ENCODE peak calls at places on chromosomes 12 and 14, in ten cellular contexts. One of them, this sample, is unnamed.
A peak's percentile ranks its signal among the peaks of the same experiment; 100 is the strongest.

GRCh38 chr12:116123511-116124258 is 153.8 kb downstream of the MED13L start:
- DNase-seq in A549: peak; percentile 35
- DNase-seq in SIG-M5: peak; percentile 26
- DNase-seq in HL-60: peak; percentile 13
- DNase-seq in GM23248: peak; percentile 64
- DNase-seq in left ventricle myocardium inferior: no peak
- DNase-seq in foreskin fibroblast: peak; percentile 77
- DNase-seq in EH: peak; percentile 74
- DNase-seq in left cardiac atrium: no peak
- DNase-seq in activated B cell treated with CpG ODN at 0.5 μM for 24 hours: peak; percentile 22
- DNase-seq in this sample: peak; percentile 82

GRCh38 chr12:15818418-15818817 is 29.2 kb upstream of the EPS8 start:
- DNase-seq in GM23248: no peak
- DNase-seq in left cardiac atrium: no peak
- DNase-seq in activated B cell treated with CpG ODN at 0.5 μM for 24 hours: no peak
- DNase-seq in foreskin fibroblast: no peak
- DNase-seq in SIG-M5: no peak
- DNase-seq in left ventricle myocardium inferior: no peak
- DNase-seq in A549: no peak
- DNase-seq in EH: no peak
- DNase-seq in HL-60: no peak
- DNase-seq in this sample: no peak

GRCh38 chr14:21913759-21914158 is 240.1 kb upstream of the OR4E1 start:
- DNase-seq in left ventricle myocardium inferior: no peak
- DNase-seq in A549: peak; percentile 93
- DNase-seq in SIG-M5: no peak
- DNase-seq in left cardiac atrium: peak; percentile 39
- DNase-seq in GM23248: peak; percentile 66
- DNase-seq in activated B cell treated with CpG ODN at 0.5 μM for 24 hours: peak; percentile 20
- DNase-seq in foreskin fibroblast: peak; percentile 1
- DNase-seq in EH: peak; percentile 6
- DNase-seq in HL-60: peak; percentile 23
- DNase-seq in this sample: peak; percentile 39

GRCh38 chr14:55122441-55122986 is 6.5 kb upstream of the LGALS3 start:
- DNase-seq in activated B cell treated with CpG ODN at 0.5 μM for 24 hours: no peak
- DNase-seq in HL-60: no peak
- DNase-seq in SIG-M5: no peak
- DNase-seq in left ventricle myocardium inferior: peak; percentile 76
- DNase-seq in A549: no peak
- DNase-seq in foreskin fibroblast: peak; percentile 57
- DNase-seq in left cardiac atrium: peak; percentile 67
- DNase-seq in GM23248: no peak
- DNase-seq in EH: peak; percentile 44
- DNase-seq in this sample: no peak

GRCh38 chr14:66999978-67000377 is 189.3 kb upstream of the GARIN2 start:
- DNase-seq in EH: no peak
- DNase-seq in activated B cell treated with CpG ODN at 0.5 μM for 24 hours: no peak
- DNase-seq in SIG-M5: no peak
- DNase-seq in GM23248: no peak
- DNase-seq in left cardiac atrium: no peak
- DNase-seq in HL-60: no peak
- DNase-seq in A549: no peak
- DNase-seq in left ventricle myocardium inferior: no peak
- DNase-seq in foreskin fibroblast: no peak
- DNase-seq in this sample: no peak

GRCh38 chr12:72296389-72296788 is 24.2 kb downstream of the TRHDE start:
- DNase-seq in HL-60: no peak
- DNase-seq in EH: peak; percentile 84
- DNase-seq in left cardiac atrium: no peak
- DNase-seq in GM23248: peak; percentile 47
- DNase-seq in SIG-M5: no peak
- DNase-seq in activated B cell treated with CpG ODN at 0.5 μM for 24 hours: no peak
- DNase-seq in left ventricle myocardium inferior: no peak
- DNase-seq in A549: peak; percentile 49
- DNase-seq in foreskin fibroblast: peak; percentile 89
- DNase-seq in this sample: peak; percentile 96

GRCh38 chr14:24670594-24670993 is 36.6 kb upstream of the GZMB start:
- DNase-seq in A549: no peak
- DNase-seq in left ventricle myocardium inferior: no peak
- DNase-seq in left cardiac atrium: no peak
- DNase-seq in GM23248: no peak
- DNase-seq in SIG-M5: no peak
- DNase-seq in HL-60: no peak
- DNase-seq in foreskin fibroblast: no peak
- DNase-seq in activated B cell treated with CpG ODN at 0.5 μM for 24 hours: no peak
- DNase-seq in EH: no peak
- DNase-seq in this sample: no peak

GRCh38 chr12:68350753-68351152 is 18.6 kb upstream of the MDM1 start:
- DNase-seq in activated B cell treated with CpG ODN at 0.5 μM for 24 hours: no peak
- DNase-seq in HL-60: no peak
- DNase-seq in GM23248: peak; percentile 66
- DNase-seq in A549: no peak
- DNase-seq in EH: peak; percentile 79
- DNase-seq in foreskin fibroblast: peak; percentile 67
- DNase-seq in left cardiac atrium: no peak
- DNase-seq in SIG-M5: no peak
- DNase-seq in left ventricle myocardium inferior: no peak
- DNase-seq in this sample: peak; percentile 57

GRCh38 chr14:52913271-52913670 is 37.6 kb downstream of the FERMT2 start:
- DNase-seq in EH: peak; percentile 38
- DNase-seq in A549: no peak
- DNase-seq in foreskin fibroblast: peak; percentile 55
- DNase-seq in activated B cell treated with CpG ODN at 0.5 μM for 24 hours: no peak
- DNase-seq in left ventricle myocardium inferior: no peak
- DNase-seq in left cardiac atrium: no peak
- DNase-seq in HL-60: no peak
- DNase-seq in GM23248: peak; percentile 56
- DNase-seq in SIG-M5: no peak
- DNase-seq in this sample: no peak

GRCh38 chr12:130634866-130635265 is 81.2 kb downstream of the RIMBP2 start:
- DNase-seq in GM23248: no peak
- DNase-seq in HL-60: no peak
- DNase-seq in foreskin fibroblast: no peak
- DNase-seq in left cardiac atrium: no peak
- DNase-seq in SIG-M5: no peak
- DNase-seq in EH: no peak
- DNase-seq in left ventricle myocardium inferior: no peak
- DNase-seq in A549: no peak
- DNase-seq in activated B cell treated with CpG ODN at 0.5 μM for 24 hours: no peak
- DNase-seq in this sample: no peak

This sample was measured in M059J.